ENCODE peak calls at places on chromosomes 4 and X, in four cellular contexts. D, H, R and K are unnamed samples.

GRCh38 chrX:2192584-2193272 is 308.0 kb downstream of the DHRSX start:
- DNase-seq in H (no peak), R (no peak), D (no peak), K (no peak)

GRCh38 chr4:173807347-173807746 is 277.3 kb upstream of the HAND2 start:
- DNase-seq in H (no peak), R (no peak), D (no peak), K (no peak)

GRCh38 chr4:138869631-138870030 is 145.9 kb upstream of the NOCT start:
- DNase-seq in R (no peak), D (no peak), H (no peak), K (no peak)

GRCh38 chrX:18654873-18655836 is 16.8 kb downstream of the RS1 start:
- DNase-seq in R (no peak), D (no peak), H (peak; percentile 19), K (peak; percentile 9)

GRCh38 chr4:147843162-147843561 is 111.3 kb downstream of the ARHGAP10 start:
- DNase-seq in D (peak; percentile 72), H (no peak), R (no peak), K (peak; percentile 69)

GRCh38 chr4:19030048-19030447 is 1008.5 kb upstream of the LCORL start:
- DNase-seq in R (no peak), H (no peak), D (no peak), K (no peak)

GRCh38 chr4:105605493-105605892 is 53.1 kb downstream of the ARHGEF38 start:
- DNase-seq in R (no peak), D (no peak), H (peak; percentile 39), K (no peak)

GRCh38 chr4:22466582-22466981 is 49.3 kb downstream of the ADGRA3 start:
- DNase-seq in H (no peak), R (no peak), D (no peak), K (no peak)

GRCh38 chr4:48968814-48969213 is 17.3 kb upstream of the CWH43 start:
- DNase-seq in D (no peak), R (no peak), H (peak; percentile 50), K (peak; percentile 58)

GRCh38 chr4:101599620-101600019 is 190.9 kb upstream of the BANK1 start:
- DNase-seq in H (peak; percentile 6), D (no peak), R (no peak), K (no peak)

GRCh38 chrX:103530540-103530939 is 11.3 kb upstream of the RAB40A start:
- DNase-seq in H (no peak), D (no peak), R (no peak), K (no peak)

GRCh38 chr4:48681856-48682255 is 98.2 kb downstream of the FRYL start:
- DNase-seq in D (no peak), R (no peak), H (peak; percentile 44), K (peak; percentile 23)

GRCh38 chr4:11488657-11489448 is 60.2 kb upstream of the HS3ST1 start:
- DNase-seq in H (no peak), R (no peak), D (no peak), K (peak; percentile 5)

GRCh38 chrX:29890004-29890403 is 325.4 kb upstream of the MAGEB2 start:
- DNase-seq in R (no peak), D (no peak), H (peak; percentile 12), K (no peak)